ENCODE peak calls at places on chromosomes 4 and X, in four cellular contexts. H, A, I and B are unnamed samples.

GRCh38 chrX:110397353-110397752 is 38.7 kb downstream of the RTL9 start:
- DNase-seq in H (no peak), A (no peak), I (no peak), B (no peak)

GRCh38 chr4:8371251-8371995 is 69.1 kb downstream of the ACOX3 start:
- DNase-seq in I (no peak), A (no peak), H (no peak), B (no peak)

GRCh38 chr4:186900232-186900900 is 176.7 kb upstream of the FAT1 start:
- DNase-seq in H (no peak), A (no peak), I (peak; percentile 87), B (peak; percentile 89)

GRCh38 chrX:82218361-82218760 is 1016.5 kb downstream of the SH3BGRL start:
- DNase-seq in A (no peak), H (no peak), I (peak; percentile 0), B (peak; percentile 1)

GRCh38 chr4:64001229-64001898 is 407.9 kb downstream of the TECRL start:
- DNase-seq in I (no peak), H (no peak), A (no peak), B (no peak)

GRCh38 chr4:123922847-123923246 is 526.3 kb downstream of the SPRY1 start:
- DNase-seq in A (no peak), H (no peak), I (peak; percentile 2), B (no peak)

GRCh38 chrX:25873196-25873595 is 264.9 kb upstream of the MAGEB18 start:
- DNase-seq in A (no peak), I (no peak), H (no peak), B (no peak)

GRCh38 chr4:187128971-187129370 is 405.3 kb upstream of the FAT1 start:
- DNase-seq in A (no peak), I (peak; percentile 21), H (no peak), B (peak; percentile 69)

GRCh38 chr4:98786866-98787265 is 128.5 kb upstream of the TSPAN5 start:
- DNase-seq in H (no peak), I (peak; percentile 9), A (no peak), B (peak; percentile 8)

GRCh38 chr4:100170986-100171385 is 19.3 kb downstream of the DDIT4L start:
- DNase-seq in A (no peak), H (no peak), I (no peak), B (no peak)

GRCh38 chr4:117085185-117085701 is at the start of gene TRAM1L1:
- DNase-seq in A (peak; percentile 89), H (peak; percentile 86), I (peak; percentile 63), B (peak; percentile 79)

GRCh38 chr4:55635760-55636621 is at the start of gene NMU:
- DNase-seq in H (peak; percentile 73), I (no peak), A (peak; percentile 65), B (peak; percentile 2)

GRCh38 chrX:104187931-104188330 is 21.7 kb downstream of the FAM199X start:
- DNase-seq in A (no peak), H (no peak), I (no peak), B (no peak)

GRCh38 chrX:10230222-10230621 is 73.4 kb downstream of the CLCN4 start:
- DNase-seq in A (no peak), I (no peak), H (no peak), B (no peak)

GRCh38 chrX:23826216-23826615 is 43.2 kb downstream of the SAT1 start:
- DNase-seq in H (no peak), I (no peak), A (no peak), B (no peak)

GRCh38 chr4:95985791-95986190 is 145.9 kb downstream of the PDHA2 start:
- DNase-seq in I (no peak), H (no peak), A (no peak), B (peak; percentile 3)

GRCh38 chr4:84796388-84796787 is 170.1 kb downstream of the WDFY3 start:
- DNase-seq in A (no peak), H (no peak), I (no peak), B (no peak)

GRCh38 chr4:71584654-71585053 is 199.2 kb downstream of the GC start:
- DNase-seq in H (no peak), I (no peak), A (no peak), B (no peak)

GRCh38 chr4:145613546-145614234 is 5.5 kb upstream of the MMAA start:
- DNase-seq in H (no peak), I (no peak), A (no peak), B (no peak)

GRCh38 chr4:65437102-65437501 is 233.2 kb downstream of the EPHA5 start:
- DNase-seq in A (no peak), I (no peak), H (no peak), B (no peak)

GRCh38 chr4:60757986-60758385 is 442.1 kb upstream of the ADGRL3 start:
- DNase-seq in H (no peak), I (peak; percentile 38), A (no peak), B (peak; percentile 11)

DNA sequence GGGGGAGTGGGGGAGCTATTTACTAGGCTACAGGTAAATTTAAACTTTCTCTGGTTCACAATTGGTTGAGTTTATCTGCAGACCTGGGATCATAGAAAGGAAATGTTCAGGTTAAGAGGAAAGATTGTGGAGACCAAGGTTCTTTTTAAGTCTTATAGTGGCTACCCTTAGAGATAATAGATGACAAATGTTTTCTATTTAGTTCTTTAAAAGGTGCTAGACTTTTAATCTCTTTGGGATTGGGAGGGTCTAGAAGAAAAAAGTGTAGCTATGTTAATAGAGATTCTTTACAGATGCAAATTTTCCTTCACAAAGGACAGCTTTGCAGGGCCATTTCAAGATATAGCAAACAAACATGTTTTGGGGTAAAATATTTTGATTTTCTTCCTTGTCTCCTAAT is 76.0 kb downstream of the TEX13C start:
- DNase-seq in I (no peak), A (no peak), H (no peak), B (no peak)
- H3K4ac ChIP-seq in I (no peak overlapping the region), A (no peak overlapping the region), H (no peak overlapping the region), B (no peak overlapping the region)

DNA sequence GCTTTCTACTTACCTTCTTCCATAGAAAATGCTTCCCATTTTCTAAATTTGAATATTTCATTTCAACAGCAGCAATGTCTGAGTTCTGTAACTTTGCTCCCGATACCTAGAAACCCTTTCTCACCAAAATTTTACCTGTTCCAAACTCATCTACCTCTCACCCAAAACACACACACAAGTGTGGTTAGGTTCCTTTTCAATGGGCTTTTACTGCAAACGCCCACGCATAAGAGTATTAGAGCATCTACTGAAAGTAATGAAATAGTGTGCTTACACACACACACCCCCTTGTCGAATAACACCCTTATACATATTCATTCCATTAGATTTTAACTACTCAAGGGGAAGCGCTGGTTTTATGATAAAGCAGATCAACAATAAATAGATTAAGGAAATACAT is 610.3 kb upstream of the AADAT start:
- DNase-seq in H (no peak), A (no peak), I (no peak), B (no peak)
- H2BK15ac ChIP-seq in H (no peak overlapping the region), A (no peak overlapping the region), I (no peak overlapping the region), B (no peak overlapping the region)

GRCh38 chr4:15147709-15148651 is 145.7 kb downstream of the CPEB2 start:
- DNase-seq in H (no peak), I (no peak), A (no peak), B (no peak)
- H3K4ac ChIP-seq in H (no peak overlapping the region), I (peak overlapping the region; percentile 31), A (no peak overlapping the region), B (no peak overlapping the region)

DNA sequence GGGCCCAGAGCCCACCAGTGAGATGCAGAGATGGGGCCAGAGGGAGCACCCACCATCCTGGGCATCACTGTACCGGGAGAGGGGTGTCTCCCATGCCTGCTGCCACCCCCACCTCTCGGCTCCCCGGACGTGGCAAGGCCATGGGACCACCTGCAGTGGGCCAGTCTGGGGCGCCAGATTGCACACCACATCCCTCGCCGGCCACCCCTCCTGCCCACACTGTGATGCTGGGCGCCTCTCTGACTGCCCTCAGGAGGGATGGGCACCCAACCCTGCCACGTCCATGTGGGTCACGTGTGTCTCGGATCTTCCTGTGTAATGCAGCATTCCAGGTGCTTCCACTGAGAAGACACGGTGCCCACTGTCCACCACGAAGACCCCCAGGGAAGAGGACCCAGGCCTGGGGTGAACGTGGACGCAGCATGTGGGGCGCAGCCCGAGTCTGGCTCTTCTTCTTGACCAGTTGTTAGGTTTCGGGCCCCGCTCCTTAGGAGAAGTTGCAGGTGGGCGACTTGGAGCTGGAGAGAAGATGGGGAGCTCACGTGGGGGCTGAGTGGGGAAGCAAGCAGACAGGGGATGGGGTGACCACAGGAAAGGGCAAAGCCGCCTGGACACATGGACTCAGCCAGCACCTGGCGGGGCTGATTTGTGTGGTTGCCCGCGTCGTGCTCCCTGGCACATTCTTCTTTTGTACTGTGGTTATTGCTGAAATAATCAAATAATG is 47.7 kb downstream of the ZFYVE28 start:
- DNase-seq in A (no peak), H (no peak), I (no peak), B (no peak)
- H2BK15ac ChIP-seq in A (no peak overlapping the region), H (no peak overlapping the region), I (no peak overlapping the region), B (no peak overlapping the region)

GRCh38 chr4:189032939-189033338 is 893.7 kb downstream of the TRIML1 start:
- DNase-seq in I (no peak), H (no peak), A (no peak), B (no peak)

GRCh38 chr4:189033801-189034347 is 894.6 kb downstream of the TRIML1 start:
- DNase-seq in A (no peak), H (no peak), I (no peak), B (no peak)

GRCh38 chr4:189035654-189036053 is 896.4 kb downstream of the TRIML1 start:
- DNase-seq in I (no peak), A (no peak), H (no peak), B (no peak)

GRCh38 chr4:189036906-189037305 is 897.7 kb downstream of the TRIML1 start:
- DNase-seq in H (no peak), A (no peak), I (no peak), B (no peak)

DNA sequence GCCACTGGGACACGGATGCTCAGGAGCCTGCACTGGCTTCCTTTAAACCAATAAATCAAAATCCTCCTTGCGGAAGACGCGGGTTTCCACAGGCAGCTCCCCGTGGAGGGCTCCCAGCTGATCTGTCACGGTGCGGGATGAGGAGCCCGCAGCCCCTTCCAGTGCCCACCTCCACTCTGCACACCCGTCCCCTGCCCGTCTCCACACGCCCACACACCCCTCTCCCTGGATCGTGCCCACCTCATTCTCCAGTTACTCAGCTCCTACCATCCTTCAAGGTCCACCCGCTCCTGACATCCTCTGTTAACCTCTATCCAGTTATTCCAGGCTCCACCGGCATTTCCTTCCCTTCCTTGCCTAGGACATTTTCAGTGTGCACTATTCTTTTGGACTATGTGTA is 895.9 kb downstream of the TRIML1 start:
- DNase-seq in A (no peak), H (no peak), I (no peak), B (no peak)
- H3K4ac ChIP-seq in A (no peak overlapping the region), H (no peak overlapping the region), I (no peak overlapping the region), B (no peak overlapping the region)

GRCh38 chr4:7299051-7299907 is 106.9 kb downstream of the SORCS2 start:
- DNase-seq in A (no peak), H (no peak), I (no peak), B (no peak)
- H2BK15ac ChIP-seq in A (no peak overlapping the region), H (no peak overlapping the region), I (no peak overlapping the region), B (no peak overlapping the region)

DNA sequence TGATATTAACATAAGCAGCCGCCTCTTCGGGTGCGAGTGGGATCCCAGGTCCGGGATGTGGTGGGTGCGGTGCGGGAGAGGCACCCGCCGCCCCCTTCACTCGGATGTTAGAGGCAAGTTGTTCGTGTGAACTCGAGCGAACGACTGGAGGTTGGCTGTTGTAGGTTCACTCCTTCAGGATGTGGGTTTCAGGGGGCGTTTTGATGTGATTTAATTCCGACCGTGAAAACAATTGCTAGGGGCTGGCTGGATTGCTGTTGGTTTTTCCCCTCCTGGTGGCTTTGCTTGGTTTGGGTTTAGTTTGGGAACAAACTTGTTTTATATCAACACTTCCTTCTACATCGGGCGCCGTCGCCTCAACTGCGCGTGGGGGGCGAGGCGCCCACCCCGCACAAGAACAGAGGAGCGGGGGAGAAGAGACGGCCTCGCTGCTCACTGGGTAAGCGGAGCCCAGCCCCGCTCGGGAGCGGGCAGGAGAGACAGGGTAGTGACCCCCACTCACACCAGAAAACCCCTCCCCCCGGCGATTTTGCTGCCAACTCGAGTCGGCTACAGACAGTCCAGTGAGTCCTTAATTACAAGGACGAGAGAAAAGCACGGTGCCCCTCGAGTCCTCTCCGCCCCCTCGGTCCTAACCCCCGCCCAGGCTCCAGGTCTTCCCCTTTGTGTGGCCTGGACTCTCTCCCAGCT is 3.0 kb upstream of the LEF1 start:
- DNase-seq in A (peak; percentile 57), H (peak; percentile 69), I (no peak), B (peak; percentile 34)
- H3K4ac ChIP-seq in A (no peak overlapping the region), H (no peak overlapping the region), I (no peak overlapping the region), B (no peak overlapping the region)